ENCODE peak calls at places on chromosomes 7 and 10, in six cellular contexts. P is A549, V is K562, M is HepG2, C is upper lobe of left lung, E is GM12878. S is an unnamed sample.

GRCh38 chr10:77355844-77356243 is 281.8 kb downstream of the KCNMA1 start:
- ATAC-seq in E (no peak), M (no peak), C (no peak), V (no peak), P (peak; percentile 82), S (no peak)

GRCh38 chr7:151083824-151084160 is 499 bp upstream of the TMUB1 start:
- ATAC-seq in V (no peak), E (no peak), C (no peak), M (no peak), P (no peak), S (no peak)

GRCh38 chr7:5117095-5117970 is 71.7 kb downstream of the RBAK start:
- ATAC-seq in V (peak; percentile 56), C (peak; percentile 24), M (peak; percentile 25), P (no peak), E (no peak), S (no peak)

GRCh38 chr10:21532694-21533576 is 1.1 kb upstream of the MLLT10 start:
- ATAC-seq in V (peak; percentile 28), M (no peak), P (no peak), E (peak; percentile 4), C (no peak), S (no peak)

GRCh38 chr7:111086532-111086931 is 4.4 kb upstream of the LRRN3 start:
- ATAC-seq in C (no peak), P (no peak), E (no peak), M (no peak), V (no peak), S (no peak)

GRCh38 chr7:16420329-16420648 is 1.0 kb downstream of the CRPPA start:
- ATAC-seq in E (no peak), P (peak; percentile 12), V (peak; percentile 2), M (peak; percentile 2), C (no peak), S (no peak)

GRCh38 chr7:103524042-103524907 is 78.3 kb upstream of the SLC26A5 start:
- ATAC-seq in M (no peak), E (peak; percentile 61), P (peak; percentile 83), C (no peak), V (peak; percentile 93), S (no peak)

GRCh38 chr7:80493121-80493849 is 18.6 kb downstream of the GNAT3 start:
- ATAC-seq in V (no peak), E (no peak), P (no peak), M (no peak), C (no peak), S (no peak)

GRCh38 chr10:131314148-131314547 is 2.6 kb upstream of the TCERG1L start:
- ATAC-seq in C (no peak), M (no peak), V (no peak), E (no peak), P (no peak), S (no peak)

GRCh38 chr7:17696422-17696821 is 243.9 kb downstream of the SNX13 start:
- ATAC-seq in P (peak; percentile 100), V (peak; percentile 70), C (peak; percentile 94), M (peak; percentile 94), E (no peak), S (peak; percentile 96)

GRCh38 chr7:45576249-45576929 is 2.2 kb downstream of the ADCY1 start:
- ATAC-seq in C (no peak), E (no peak), V (no peak), M (no peak), P (no peak), S (no peak)

GRCh38 chr10:1467450-1467849 is 269.9 kb downstream of the ADARB2 start:
- ATAC-seq in M (no peak), V (no peak), E (no peak), C (no peak), P (no peak), S (no peak)
- TF ChIP-seq POLR2A in M (no peak), V (no peak), E (no peak), C (no peak), P (no peak), S (no peak)

GRCh38 chr10:44955408-44956070 is 4.1 kb upstream of the RASSF4 start:
- ATAC-seq in P (no peak), E (no peak), M (no peak), V (no peak), C (no peak), S (peak; percentile 56)

GRCh38 chr10:44954962-44955361 is 4.6 kb upstream of the RASSF4 start:
- ATAC-seq in E (no peak), C (no peak), V (no peak), M (no peak), P (no peak), S (no peak)

GRCh38 chr10:44950326-44951225 is 9.0 kb upstream of the RASSF4 start:
- ATAC-seq in M (peak; percentile 11), P (no peak), E (peak; percentile 65), V (no peak), C (no peak), S (no peak)

GRCh38 chr10:44951827-44952226 is 7.8 kb upstream of the RASSF4 start:
- ATAC-seq in E (no peak), C (no peak), P (no peak), M (no peak), V (no peak), S (no peak)

DNA sequence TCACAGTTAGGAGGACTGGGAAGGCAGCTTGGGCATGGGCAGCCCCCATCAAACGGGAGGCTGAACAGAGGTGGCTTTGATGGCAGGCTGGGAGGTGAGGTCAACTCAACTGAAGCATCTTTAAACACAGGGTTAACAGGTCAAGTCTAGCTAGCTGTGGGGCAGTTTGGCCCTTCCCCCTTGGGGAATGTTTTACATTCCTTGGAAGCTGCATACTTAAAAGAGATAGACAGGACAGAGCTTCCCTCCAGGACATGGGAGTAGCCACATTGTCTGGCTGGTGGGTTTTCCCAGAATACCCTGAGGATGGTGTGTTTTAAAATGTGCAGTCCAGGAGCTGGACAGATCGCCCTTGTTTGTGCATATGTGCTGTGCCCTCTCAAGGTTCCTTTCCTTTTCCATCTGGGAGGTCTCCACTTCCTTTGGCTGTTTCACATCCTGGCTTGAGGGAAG is 6.8 kb upstream of the RASSF4 start:
- ATAC-seq in E (no peak), C (no peak), P (peak; percentile 36), M (peak; percentile 75), V (no peak), S (no peak)
- H3K4me1 ChIP-seq in E (peaks cover 32% of the 10 kb centered on the region), C (peaks cover 14% of the 10 kb centered on the region), P (no peaks in the 10 kb centered on the region), M (peaks cover 80% of the 10 kb centered on the region), V (no peaks in the 10 kb centered on the region), S (peaks cover 4% of the 10 kb centered on the region)

GRCh38 chr7:3495957-3496356 is 194.9 kb downstream of the SDK1 start:
- ATAC-seq in E (no peak), V (no peak), M (no peak), C (no peak), P (no peak), S (no peak)

GRCh38 chr7:3495530-3495929 is 194.5 kb downstream of the SDK1 start:
- ATAC-seq in M (no peak), V (no peak), P (no peak), E (no peak), C (no peak), S (no peak)

GRCh38 chr7:3493499-3493898 is 192.4 kb downstream of the SDK1 start:
- ATAC-seq in E (no peak), P (no peak), V (no peak), M (no peak), C (peak; percentile 45), S (no peak)

DNA sequence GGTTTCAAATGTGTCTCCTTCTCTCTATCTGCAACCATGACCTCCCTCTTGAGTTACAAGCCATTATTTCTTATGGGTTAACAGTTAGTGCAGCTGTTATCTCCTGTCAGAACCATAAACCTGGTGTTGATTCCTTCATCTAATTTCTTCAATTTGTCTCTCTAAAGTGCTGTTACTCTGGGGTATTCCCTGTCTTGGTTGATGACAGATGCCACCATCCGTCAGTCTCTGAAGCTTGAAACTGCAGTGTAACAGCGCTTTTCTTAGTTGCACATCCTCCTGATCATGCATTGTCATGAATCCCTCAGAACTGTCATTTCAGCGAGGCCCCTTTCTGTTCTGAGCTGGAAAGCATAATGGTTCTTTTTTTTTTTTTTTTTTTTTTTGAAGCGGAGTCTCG is 193.8 kb downstream of the SDK1 start:
- ATAC-seq in V (no peak), E (no peak), P (no peak), M (no peak), C (no peak), S (no peak)
- TF ChIP-seq EP300 in V (no peak), E (no peak), P (no peak), M (no peak), C (no peak), S (no peak)

GRCh38 chr10:5977471-5978370 is at the start of gene IL15RA:
- ATAC-seq in M (peak; percentile 93), E (peak; percentile 78), C (peak; percentile 87), P (peak; percentile 93), V (peak; percentile 84), S (peak; percentile 82)
- TF ChIP-seq POLR2A in M (no peak), E (peak; percentile 65), C (peak; percentile 35), P (no peak), V (peak; percentile 66), S (peak; percentile 43)

DNA sequence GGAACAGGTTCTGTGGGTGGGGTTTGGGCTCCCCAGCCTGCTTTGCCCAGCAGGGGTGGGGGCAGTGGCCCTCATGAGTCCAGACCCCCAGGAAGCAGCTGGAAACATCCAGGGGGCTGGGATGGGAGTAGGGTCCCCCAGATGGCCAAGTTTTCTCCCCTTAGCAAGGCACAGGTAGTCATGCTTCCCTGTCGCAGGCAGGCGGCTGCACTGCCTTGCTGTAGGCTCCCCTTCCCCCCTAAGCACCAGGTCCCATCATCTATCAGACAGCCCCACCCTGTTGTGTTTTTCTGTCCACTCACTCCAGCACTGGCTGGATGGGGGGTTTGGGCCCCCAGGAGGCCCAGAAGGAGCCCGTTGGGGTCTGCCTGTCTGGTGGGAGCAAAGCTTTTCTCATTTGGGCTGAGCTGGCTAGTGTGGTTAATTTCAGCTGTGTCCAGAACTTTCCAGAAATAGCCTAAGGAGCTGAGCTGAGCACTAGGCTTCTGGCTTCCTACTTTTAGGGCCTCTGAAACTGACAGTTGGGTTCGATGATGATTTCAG is 7.9 kb downstream of the BRI3 start:
- ATAC-seq in P (no peak), E (no peak), M (no peak), V (peak; percentile 7), C (no peak), S (no peak)
- H3K4me1 ChIP-seq in P (peaks cover 38% of the 10 kb centered on the region), E (no peaks in the 10 kb centered on the region), M (peaks cover 52% of the 10 kb centered on the region), V (peaks cover 45% of the 10 kb centered on the region), C (peaks cover 54% of the 10 kb centered on the region), S (peaks cover 63% of the 10 kb centered on the region)

DNA sequence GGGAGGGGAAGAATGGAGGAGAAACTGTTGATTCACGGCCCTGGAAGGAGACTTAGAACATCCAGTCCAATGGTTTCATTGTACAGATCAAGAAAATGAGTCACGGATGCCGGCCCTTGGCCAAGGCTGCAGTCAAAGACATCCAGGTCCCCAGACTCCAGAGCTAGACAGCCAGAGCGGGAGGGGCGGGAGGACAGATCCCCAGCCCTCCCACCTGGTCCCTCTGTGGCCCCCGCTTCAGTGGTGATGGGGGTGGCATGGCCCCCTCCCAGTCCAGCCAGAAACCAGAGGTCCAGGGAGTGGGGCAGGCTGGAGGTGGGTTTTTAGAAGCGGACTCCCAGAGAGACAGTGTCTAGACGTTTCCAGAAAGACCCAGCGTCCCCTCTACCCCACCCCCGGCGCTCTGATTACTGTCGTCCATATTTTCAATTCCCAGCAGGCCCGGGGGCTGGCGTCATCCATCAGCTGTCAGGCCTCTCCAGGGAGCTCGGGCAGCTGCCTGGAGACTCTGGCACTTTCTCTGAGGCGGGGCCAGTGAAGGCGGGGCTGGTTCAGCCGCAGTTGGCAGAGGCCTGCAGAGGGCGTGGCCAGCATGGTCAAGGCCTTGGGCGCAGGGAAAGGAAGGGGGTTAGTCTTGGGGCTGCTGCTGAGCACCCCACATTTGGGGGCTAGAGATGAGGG is 8.0 kb upstream of the HSPB1 start:
- ATAC-seq in E (peak; percentile 75), P (peak; percentile 79), M (peak; percentile 37), C (peak; percentile 85), V (peak; percentile 80), S (peak; percentile 84)
- TF ChIP-seq EP300 in E (no peak), P (peak; percentile 19), M (peak; percentile 23), C (no peak), V (peak; percentile 55), S (peak; percentile 1)

S was measured in gastroesophageal sphincter.